ENCODE peak calls at places on chromosome 19, in eight cellular contexts. R is CD4-positive, alpha-beta memory T cell; Z is PC-3; V is CD8-positive, alpha-beta memory T cell; P is HCT116; T is body of pancreas; K is lower lobe of right lung; L is endodermal cell. E is an unnamed sample. For H3K36me3, the result is how much of the 10 kb centered on the place peaks cover.

GRCh38 chr19:46715620-46716012 is 1.3 kb downstream of the PRKD2 start:
- DNase-seq in R (no peak), Z (no peak), V (no peak), P (no peak), T (no peak), K (peak), L (peak), E (no peak)

GRCh38 chr19:56597696-56598095 is 2.6 kb downstream of the ZNF71 start:
- DNase-seq in R (no peak), Z (no peak), V (no peak), P (no peak), T (no peak), K (no peak), L (no peak), E (no peak)

GRCh38 chr19:58196911-58197616 is 14.2 kb downstream of the ZNF274 start:
- DNase-seq in R (peak), Z (peak), V (no peak), P (no peak), T (no peak), K (no peak), L (no peak), E (no peak)

GRCh38 chr19:12825259-12826131 is 8.9 kb downstream of the RTBDN start:
- DNase-seq in R (no peak), Z (peak), V (no peak), P (no peak), T (no peak), K (no peak), L (peak), E (peak)

GRCh38 chr19:24069907-24070657 is 16.9 kb upstream of the ZNF254 start:
- DNase-seq in R (no peak), Z (peak), V (no peak), P (no peak), T (no peak), K (no peak), L (no peak), E (no peak)

GRCh38 chr19:51594774-51595109 is 23.7 kb downstream of the ZNF175 start:
- DNase-seq in R (no peak), Z (no peak), V (no peak), P (no peak), T (no peak), K (no peak), L (no peak), E (no peak)

GRCh38 chr19:13396256-13397080 is 109.8 kb downstream of the CACNA1A start:
- DNase-seq in R (no peak), Z (peak), V (no peak), P (peak), T (peak), K (peak), L (peak), E (peak)

GRCh38 chr19:16714702-16715294 is 4.8 kb upstream of the NWD1 start:
- DNase-seq in R (peak), Z (peak), V (peak), P (peak), T (peak), K (peak), L (peak), E (peak)

GRCh38 chr19:50060107-50060506 is 34.3 kb downstream of the ZNF473 start:
- DNase-seq in R (no peak), Z (no peak), V (no peak), P (no peak), T (no peak), K (no peak), L (no peak), E (no peak)

GRCh38 chr19:343451-343931 is 1.1 kb downstream of the MIER2 start:
- DNase-seq in R (peak), Z (no peak), V (no peak), P (no peak), T (no peak), K (no peak), L (peak), E (no peak)

GRCh38 chr19:4914736-4915501 is 5.6 kb downstream of the UHRF1 start:
- DNase-seq in R (peak), Z (peak), V (peak), P (peak), T (no peak), K (peak), L (no peak), E (peak)

GRCh38 chr19:4913996-4914735 is 4.9 kb downstream of the UHRF1 start:
- DNase-seq in R (no peak), Z (peak), V (peak), P (no peak), T (no peak), K (no peak), L (no peak), E (no peak)

GRCh38 chr19:4911314-4911713 is 2.0 kb downstream of the UHRF1 start:
- DNase-seq in R (no peak), Z (peak), V (no peak), P (no peak), T (no peak), K (no peak), L (no peak), E (no peak)

GRCh38 chr19:4911786-4912672 is 2.7 kb downstream of the UHRF1 start:
- DNase-seq in R (peak), Z (peak), V (peak), P (peak), T (peak), K (peak), L (peak), E (peak)

GRCh38 chr19:4916292-4917082 is 7.2 kb downstream of the UHRF1 start:
- DNase-seq in R (peak), Z (no peak), V (peak), P (no peak), T (no peak), K (no peak), L (no peak), E (no peak)
- H3K36me3 ChIP-seq in R (under half), Z (half or more), V (under half), P (under half), T (under half), K (under half), L (under half), E (under half)

GRCh38 chr19:30112171-30112570 is 170.1 kb downstream of the URI1 start:
- DNase-seq in R (no peak), Z (no peak), V (no peak), P (no peak), T (no peak), K (no peak), L (no peak), E (no peak)
- H3K36me3 ChIP-seq in R (under half), Z (under half), V (under half), P (under half), T (under half), K (under half), L (under half), E (under half)

DNA sequence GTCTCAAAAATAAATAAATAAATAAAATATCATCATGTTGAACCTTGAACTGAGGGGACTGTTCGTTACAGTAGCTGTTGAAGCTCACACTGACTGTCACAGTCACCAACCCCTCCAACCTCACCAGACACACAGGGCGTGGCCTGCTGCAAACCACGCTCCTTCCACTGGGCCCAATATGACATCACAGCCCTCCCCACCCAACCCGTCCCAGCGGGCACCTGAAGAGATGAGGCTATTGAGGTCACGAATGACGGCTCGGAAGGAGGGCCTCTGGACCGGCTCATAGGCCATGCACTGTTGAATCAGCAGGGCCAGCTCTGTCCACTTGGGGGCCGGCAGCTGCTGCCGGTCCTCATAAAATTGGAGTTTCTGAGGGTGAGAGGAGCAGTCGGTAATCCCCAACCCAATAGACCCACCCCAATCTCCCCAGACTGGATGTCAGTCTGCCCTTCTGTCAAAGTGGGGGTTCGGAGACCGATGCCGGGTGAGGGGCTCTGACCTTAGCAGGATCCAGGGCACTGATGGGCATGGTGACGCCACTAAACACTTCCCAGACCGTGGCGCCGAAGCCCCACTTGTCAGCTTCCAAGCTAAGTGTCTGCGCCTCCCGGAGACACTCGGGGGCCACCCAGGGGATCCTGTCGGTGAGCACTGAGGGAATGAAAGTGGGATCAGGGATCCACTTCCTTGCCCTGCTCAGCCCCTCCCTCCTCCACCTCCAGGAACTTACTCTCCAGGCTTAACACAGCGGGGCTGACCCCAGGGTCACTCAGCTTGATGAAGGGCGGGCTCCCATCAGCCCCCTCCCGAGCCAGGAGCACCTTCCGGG is 13.2 kb downstream of the JAK3 start:
- DNase-seq in R (no peak), Z (no peak), V (no peak), P (no peak), T (no peak), K (no peak), L (peak), E (no peak)
- H3K36me3 ChIP-seq in R (half or more), Z (under half), V (half or more), P (under half), T (under half), K (under half), L (under half), E (under half)

GRCh38 chr19:43639507-43640423 is at the start of gene CADM4:
- DNase-seq in R (peak), Z (no peak), V (peak), P (no peak), T (peak), K (peak), L (peak), E (peak)

GRCh38 chr19:43638991-43639494 is 607 bp downstream of the CADM4 start:
- DNase-seq in R (no peak), Z (no peak), V (no peak), P (no peak), T (no peak), K (no peak), L (no peak), E (no peak)

GRCh38 chr19:43640424-43640757 is 741 bp upstream of the CADM4 start:
- DNase-seq in R (no peak), Z (no peak), V (no peak), P (no peak), T (no peak), K (no peak), L (peak), E (no peak)

GRCh38 chr19:43636121-43636683 is 3.4 kb downstream of the CADM4 start:
- DNase-seq in R (no peak), Z (no peak), V (no peak), P (no peak), T (no peak), K (no peak), L (peak), E (no peak)

DNA sequence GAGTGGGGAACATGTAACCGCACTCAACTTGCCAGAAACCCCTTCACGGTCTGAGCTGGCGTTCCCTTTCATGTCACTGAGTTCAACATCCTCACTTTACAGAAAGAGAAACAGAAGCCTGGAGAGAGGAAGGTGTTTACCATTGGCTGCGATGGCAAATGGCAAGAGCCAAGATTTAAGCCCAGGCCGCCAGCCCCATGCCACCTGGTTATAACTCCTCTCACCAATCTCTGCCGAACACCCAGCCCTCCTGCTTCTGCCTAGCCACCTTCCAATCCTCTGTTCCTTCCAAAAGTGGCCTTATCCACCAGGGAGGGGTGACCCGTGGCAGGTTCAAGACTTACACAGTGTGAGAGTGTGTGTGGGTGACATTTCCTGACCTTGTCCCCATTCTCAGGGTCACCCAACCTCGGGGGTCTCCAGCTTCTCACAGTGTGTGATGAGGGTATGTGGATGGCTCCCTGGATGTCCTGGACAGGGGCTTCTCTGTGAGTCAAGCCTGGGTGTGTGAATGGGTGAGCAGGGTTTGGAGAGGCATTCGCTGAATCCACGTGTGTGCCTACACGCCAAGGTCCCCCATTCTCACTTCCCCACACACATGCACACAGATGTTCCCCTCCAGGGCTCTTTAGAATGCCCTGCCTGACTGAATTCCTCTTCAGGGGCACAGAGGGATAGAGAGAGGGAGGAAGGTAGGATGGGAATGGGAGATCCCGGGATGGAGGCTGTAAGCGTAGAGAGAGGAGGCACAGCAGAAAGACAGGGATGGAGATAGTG is 1.2 kb downstream of the CADM4 start:
- DNase-seq in R (no peak), Z (no peak), V (no peak), P (no peak), T (no peak), K (no peak), L (no peak), E (no peak)
- H3K36me3 ChIP-seq in R (under half), Z (under half), V (under half), P (under half), T (under half), K (under half), L (under half), E (under half)

GRCh38 chr19:44661904-44662303 is 9.4 kb upstream of the CEACAM19 start:
- DNase-seq in R (no peak), Z (no peak), V (no peak), P (no peak), T (no peak), K (peak), L (no peak), E (no peak)

GRCh38 chr19:44661205-44661604 is 10.1 kb upstream of the CEACAM19 start:
- DNase-seq in R (no peak), Z (no peak), V (no peak), P (no peak), T (no peak), K (peak), L (no peak), E (no peak)

GRCh38 chr19:44660081-44660480 is 11.2 kb upstream of the CEACAM19 start:
- DNase-seq in R (no peak), Z (peak), V (no peak), P (no peak), T (no peak), K (peak), L (no peak), E (no peak)

GRCh38 chr19:44657211-44657921 is 13.7 kb downstream of the PVR start:
- DNase-seq in R (peak), Z (peak), V (peak), P (no peak), T (peak), K (peak), L (peak), E (peak)

GRCh38 chr19:44658069-44658727 is 13.1 kb upstream of the CEACAM19 start:
- DNase-seq in R (no peak), Z (no peak), V (no peak), P (no peak), T (no peak), K (no peak), L (no peak), E (no peak)
- H3K36me3 ChIP-seq in R (under half), Z (half or more), V (under half), P (half or more), T (under half), K (half or more), L (half or more), E (under half)